ENCODE peak calls at places on chromosomes 4 and X, in six cellular contexts. X, F, Y, V, E and S are unnamed samples.

GRCh38 chr4:15031993-15032660 is 29.8 kb downstream of the CPEB2 start:
- DNase-seq in X (no peak), F (no peak), Y (peak; percentile 35), V (no peak), E (no peak), S (no peak)

GRCh38 chr4:187547281-187547680 is 448.3 kb upstream of the ZFP42 start:
- DNase-seq in X (no peak), F (no peak), Y (no peak), V (no peak), E (no peak), S (no peak)

GRCh38 chr4:103207673-103208072 is 9.5 kb upstream of the CENPE start:
- DNase-seq in X (no peak), F (no peak), Y (no peak), V (no peak), E (no peak), S (no peak)

GRCh38 chr4:52833941-52834525 is 28.1 kb upstream of the RASL11B start:
- DNase-seq in X (peak; percentile 32), F (no peak), Y (no peak), V (no peak), E (no peak), S (no peak)

GRCh38 chr4:81003549-81004240 is 26.8 kb upstream of the BMP3 start:
- DNase-seq in X (no peak), F (no peak), Y (no peak), V (no peak), E (no peak), S (no peak)

GRCh38 chr4:183906736-183907651 is 1.9 kb downstream of the STOX2 start:
- DNase-seq in X (peak; percentile 6), F (peak; percentile 48), Y (peak; percentile 7), V (no peak), E (no peak), S (no peak)

GRCh38 chr4:189202869-189203271 is 737.8 kb upstream of the FRG1 start:
- DNase-seq in X (peak; percentile 34), F (no peak), Y (peak; percentile 73), V (no peak), E (no peak), S (no peak)

GRCh38 chrX:10660171-10660570 is 39.8 kb upstream of the MID1 start:
- DNase-seq in X (no peak), F (peak; percentile 33), Y (no peak), V (no peak), E (no peak), S (no peak)

GRCh38 chr4:8688908-8689445 is 96.4 kb downstream of the CPZ start:
- DNase-seq in X (no peak), F (no peak), Y (no peak), V (no peak), E (peak; percentile 10), S (no peak)

GRCh38 chrX:130094712-130095111 is 15.6 kb downstream of the ELF4 start:
- DNase-seq in X (no peak), F (no peak), Y (no peak), V (no peak), E (no peak), S (peak; percentile 5)

GRCh38 chrX:130095249-130095648 is 15.0 kb downstream of the ELF4 start:
- DNase-seq in X (no peak), F (no peak), Y (no peak), V (no peak), E (no peak), S (no peak)

GRCh38 chrX:130086414-130087207 is 23.7 kb downstream of the ELF4 start:
- DNase-seq in X (no peak), F (no peak), Y (no peak), V (peak; percentile 81), E (peak; percentile 68), S (peak; percentile 80)

GRCh38 chrX:130093271-130093670 is 17.0 kb downstream of the ELF4 start:
- DNase-seq in X (no peak), F (no peak), Y (no peak), V (no peak), E (no peak), S (no peak)

GRCh38 chrX:130091976-130092522 is 18.2 kb downstream of the ELF4 start:
- DNase-seq in X (no peak), F (no peak), Y (no peak), V (peak; percentile 91), E (peak; percentile 78), S (peak; percentile 83)
- H3K4me3 ChIP-seq in X (no peak overlapping the region), F (no peak overlapping the region), Y (no peak overlapping the region), V (peak overlapping the region; percentile 50), E (no peak overlapping the region), S (peak overlapping the region; percentile 59)

DNA sequence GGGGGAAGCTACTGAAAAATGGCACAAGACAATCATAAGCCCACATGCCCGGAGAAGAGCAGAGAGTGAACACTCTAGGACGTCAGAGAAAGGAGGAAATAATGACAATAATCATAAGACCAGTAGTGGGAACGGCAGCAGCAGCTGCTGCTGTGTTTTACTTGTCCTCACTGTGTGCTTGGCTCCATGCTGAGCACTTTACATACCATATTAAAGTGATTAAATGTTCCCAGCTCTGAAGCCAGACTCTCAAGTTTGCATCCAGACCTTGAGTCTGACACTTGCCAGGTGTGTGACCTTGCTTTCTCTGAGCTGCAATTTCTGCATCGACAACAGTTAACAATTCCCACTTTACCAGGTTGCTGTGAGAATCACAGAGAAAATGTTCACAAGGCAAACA is 255.4 kb downstream of the SPANXN1 start:
- DNase-seq in X (no peak), F (no peak), Y (no peak), V (no peak), E (no peak), S (no peak)
- H3K9me3 ChIP-seq in X (no peaks in the 10 kb centered on the region), F (no peaks in the 10 kb centered on the region), Y (no peaks in the 10 kb centered on the region), V (no peaks in the 10 kb centered on the region), E (no peaks in the 10 kb centered on the region), S (no peaks in the 10 kb centered on the region)

GRCh38 chr4:185426960-185427688 is 1.4 kb upstream of the UFSP2 start:
- DNase-seq in X (no peak), F (no peak), Y (no peak), V (no peak), E (no peak), S (peak; percentile 3)
- H3K4me3 ChIP-seq in X (no peak overlapping the region), F (no peak overlapping the region), Y (no peak overlapping the region), V (no peak overlapping the region), E (no peak overlapping the region), S (no peak overlapping the region)

DNA sequence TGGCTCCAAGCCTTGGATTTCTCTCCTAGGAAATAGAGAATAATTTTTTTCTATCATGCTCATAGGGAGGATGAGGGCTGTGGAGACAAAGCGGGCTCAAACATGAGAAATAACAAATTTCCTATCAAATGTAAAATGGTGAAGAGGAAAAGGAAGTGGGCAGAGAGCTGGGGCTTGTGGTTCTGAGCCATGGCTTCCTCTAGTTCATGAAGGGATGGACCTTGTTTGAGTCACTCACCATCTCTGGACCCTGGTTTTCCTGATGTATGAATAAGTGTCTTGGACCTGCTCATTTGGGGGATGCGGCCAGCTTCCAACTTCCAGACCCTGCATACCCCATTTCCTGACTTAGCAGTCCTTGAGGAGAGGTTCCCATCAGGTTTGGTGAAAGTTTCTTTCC is 63.0 kb downstream of the MSX1 start:
- DNase-seq in X (no peak), F (no peak), Y (no peak), V (peak; percentile 40), E (no peak), S (no peak)
- H3K9me3 ChIP-seq in X (no peaks in the 10 kb centered on the region), F (peaks cover 2% of the 10 kb centered on the region), Y (no peaks in the 10 kb centered on the region), V (no peaks in the 10 kb centered on the region), E (no peaks in the 10 kb centered on the region), S (no peaks in the 10 kb centered on the region)

GRCh38 chr4:169268951-169269781 is 1.6 kb downstream of the SH3RF1 start:
- DNase-seq in X (peak; percentile 90), F (no peak), Y (peak; percentile 67), V (no peak), E (no peak), S (no peak)
- H3K4me3 ChIP-seq in X (peak overlapping the region; percentile 85), F (peak overlapping the region; percentile 71), Y (peak overlapping the region; percentile 89), V (no peak overlapping the region), E (peak overlapping the region; percentile 81), S (no peak overlapping the region)